ENCODE peak calls at places on chromosomes 2 and 18, in four cellular contexts. X is CD8-positive, alpha-beta T cell; S is fibroblast of mammary gland; G is astrocyte of the cerebellum. N is an unnamed sample.

GRCh38 chr2:217153433-217153997 is 293.7 kb upstream of the TNP1 start:
- DNase-seq in X (no peak), S (no peak), G (no peak), N (no peak)

GRCh38 chr2:159200498-159200897 is 86.0 kb downstream of the WDSUB1 start:
- DNase-seq in X (no peak), S (peak), G (no peak), N (no peak)

GRCh38 chr2:51813245-51813644 is 781.3 kb upstream of the NRXN1 start:
- DNase-seq in X (no peak), S (peak), G (peak), N (peak)

GRCh38 chr2:42492691-42493467 is 903 bp downstream of the KCNG3 start:
- DNase-seq in X (peak), S (no peak), G (no peak), N (peak)

GRCh38 chr2:10493636-10494281 is 45.6 kb upstream of the ODC1 start:
- DNase-seq in X (peak), S (peak), G (peak), N (peak)

GRCh38 chr2:1586946-1587840 is 157.1 kb downstream of the PXDN start:
- DNase-seq in X (no peak), S (no peak), G (no peak), N (no peak)

GRCh38 chr2:224325941-224326340 is 76.0 kb downstream of the FAM124B start:
- DNase-seq in X (no peak), S (no peak), G (no peak), N (no peak)

GRCh38 chr2:101768480-101769077 is 71.1 kb downstream of the MAP4K4 start:
- DNase-seq in X (no peak), S (no peak), G (no peak), N (no peak)

GRCh38 chr18:27854631-27855030 is 322.3 kb downstream of the CDH2 start:
- DNase-seq in X (no peak), S (no peak), G (no peak), N (no peak)

GRCh38 chr2:15159751-15160177 is 401.4 kb downstream of the NBAS start:
- DNase-seq in X (no peak), S (peak), G (peak), N (peak)

GRCh38 chr2:107669335-107669734 is 157.4 kb upstream of the RGPD4 start:
- DNase-seq in X (no peak), S (peak), G (no peak), N (peak)
- TF ChIP-seq CTCF in X (no peak), S (peak), G (peak), N (peak)

DNA sequence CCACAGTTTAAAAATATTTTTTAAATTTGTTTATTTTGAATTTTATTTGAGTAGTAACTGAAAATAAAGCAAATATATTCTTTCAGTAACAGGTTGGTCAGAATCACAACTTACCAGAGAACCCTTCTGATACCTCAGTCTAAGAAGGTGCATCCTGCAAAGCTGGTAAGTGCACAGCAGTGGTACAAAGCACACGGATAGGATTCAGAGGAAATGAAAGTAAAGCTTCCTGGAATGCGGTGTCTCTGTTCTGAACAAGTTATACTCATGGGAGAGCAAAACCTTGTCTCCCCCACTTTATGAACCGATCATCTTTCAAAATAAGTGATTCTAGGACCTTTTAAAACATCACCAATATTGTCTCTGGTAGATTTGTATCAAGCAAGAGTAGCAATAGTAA is 398.3 kb downstream of the TMX3 start:
- DNase-seq in X (no peak), S (peak), G (peak), N (no peak)
- H3K4me3 ChIP-seq in X (no peak), S (peak), G (peak), N (no peak)

GRCh38 chr2:67451086-67451832 is 54.1 kb downstream of the ETAA1 start:
- DNase-seq in X (no peak), S (peak), G (no peak), N (peak)
- TF ChIP-seq CTCF in X (no peak), S (no peak), G (no peak), N (no peak)

GRCh38 chr2:120348134-120349103 is 2.5 kb downstream of the INHBB start:
- DNase-seq in X (no peak), S (no peak), G (no peak), N (peak)

GRCh38 chr2:120349125-120349921 is 3.4 kb downstream of the INHBB start:
- DNase-seq in X (no peak), S (no peak), G (no peak), N (no peak)

GRCh38 chr2:120350801-120351324 is 4.9 kb downstream of the INHBB start:
- DNase-seq in X (no peak), S (no peak), G (no peak), N (no peak)

GRCh38 chr2:120347387-120348010 is 1.6 kb downstream of the INHBB start:
- DNase-seq in X (no peak), S (no peak), G (no peak), N (no peak)

GRCh38 chr2:120350125-120350524 is 4.2 kb downstream of the INHBB start:
- DNase-seq in X (no peak), S (no peak), G (no peak), N (no peak)
- H3K4me3 ChIP-seq in X (no peak), S (no peak), G (no peak), N (no peak)

GRCh38 chr2:49241991-49242390 is 87.7 kb upstream of the FSHR start:
- DNase-seq in X (no peak), S (peak), G (no peak), N (no peak)

GRCh38 chr2:49240608-49241007 is 86.3 kb upstream of the FSHR start:
- DNase-seq in X (no peak), S (peak), G (no peak), N (no peak)

GRCh38 chr2:49241506-49241905 is 87.2 kb upstream of the FSHR start:
- DNase-seq in X (no peak), S (peak), G (no peak), N (no peak)

DNA sequence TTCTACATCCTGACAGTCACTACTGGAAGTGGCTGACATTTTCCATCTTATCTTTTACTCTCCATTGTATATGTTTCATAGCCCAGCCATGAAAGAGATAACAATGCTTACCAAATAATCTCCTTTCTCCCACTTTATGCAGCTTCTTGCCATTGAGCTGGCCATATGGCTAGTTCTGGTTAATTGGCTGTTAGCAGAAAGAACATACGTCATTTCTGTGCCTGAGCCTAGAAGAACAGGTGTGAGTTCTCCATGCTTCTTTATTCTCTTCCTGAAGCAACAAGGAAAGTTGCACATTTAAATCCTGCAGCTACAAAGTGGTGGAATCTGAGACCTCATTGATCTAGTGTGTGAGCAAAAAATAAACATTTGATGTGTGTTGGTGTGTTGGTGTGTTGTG is 82.0 kb upstream of the FSHR start:
- DNase-seq in X (no peak), S (no peak), G (no peak), N (no peak)
- TF ChIP-seq CTCF in X (no peak), S (no peak), G (no peak), N (no peak)

GRCh38 chr2:150232321-150232720 is 255.1 kb downstream of the RND3 start:
- DNase-seq in X (no peak), S (no peak), G (no peak), N (no peak)

GRCh38 chr2:150230004-150230403 is 257.5 kb downstream of the RND3 start:
- DNase-seq in X (no peak), S (no peak), G (no peak), N (peak)

GRCh38 chr2:150230616-150231015 is 256.9 kb downstream of the RND3 start:
- DNase-seq in X (no peak), S (no peak), G (no peak), N (peak)

GRCh38 chr2:150232871-150233270 is 254.6 kb downstream of the RND3 start:
- DNase-seq in X (no peak), S (no peak), G (no peak), N (no peak)

GRCh38 chr2:150234787-150235512 is 252.5 kb downstream of the RND3 start:
- DNase-seq in X (no peak), S (peak), G (peak), N (peak)
- H3K4me3 ChIP-seq in X (no peak), S (peak), G (no peak), N (no peak)

DNA sequence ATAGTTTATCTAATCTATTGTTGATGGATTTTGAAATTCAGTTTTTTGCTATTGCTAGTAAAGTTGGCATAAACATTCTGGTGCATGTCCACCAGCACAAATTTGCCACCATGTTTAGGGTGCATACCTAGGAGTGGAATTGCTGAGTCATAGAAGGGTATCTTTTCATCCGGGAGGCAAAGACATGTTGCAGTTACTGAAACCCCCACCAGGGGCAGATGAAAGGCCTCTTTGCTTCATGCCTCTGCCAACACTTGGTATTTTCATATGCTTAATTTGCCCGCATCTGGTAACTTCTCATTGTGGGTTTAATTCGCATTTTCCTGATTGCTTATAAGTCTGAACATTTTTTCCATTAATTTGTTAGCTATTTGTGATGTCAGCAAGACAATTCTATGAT is 8.2 kb downstream of the DCC start:
- DNase-seq in X (no peak), S (no peak), G (no peak), N (peak)
- TF ChIP-seq CTCF in X (no peak), S (peak), G (peak), N (no peak)

GRCh38 chr18:34501553-34501952 is 208.5 kb upstream of the DTNA start:
- DNase-seq in X (no peak), S (no peak), G (no peak), N (no peak)

GRCh38 chr18:34510926-34511325 is 199.2 kb upstream of the DTNA start:
- DNase-seq in X (no peak), S (no peak), G (no peak), N (no peak)

GRCh38 chr18:34509879-34510586 is 200.1 kb upstream of the DTNA start:
- DNase-seq in X (no peak), S (no peak), G (no peak), N (no peak)

GRCh38 chr18:34509163-34509562 is 200.9 kb upstream of the DTNA start:
- DNase-seq in X (no peak), S (no peak), G (no peak), N (no peak)

GRCh38 chr18:34506198-34506597 is 203.9 kb upstream of the DTNA start:
- DNase-seq in X (no peak), S (no peak), G (peak), N (no peak)
- H3K4me3 ChIP-seq in X (no peak), S (no peak), G (no peak), N (no peak)

GRCh38 chr2:84991404-84992151 is 20.6 kb downstream of the KCMF1 start:
- DNase-seq in X (no peak), S (peak), G (no peak), N (peak)

GRCh38 chr2:84999467-85000064 is 28.6 kb downstream of the KCMF1 start:
- DNase-seq in X (no peak), S (no peak), G (no peak), N (no peak)

GRCh38 chr2:84995826-84996225 is 24.9 kb downstream of the KCMF1 start:
- DNase-seq in X (no peak), S (no peak), G (no peak), N (no peak)

GRCh38 chr2:85001595-85001994 is 30.6 kb downstream of the KCMF1 start:
- DNase-seq in X (no peak), S (no peak), G (no peak), N (no peak)

DNA sequence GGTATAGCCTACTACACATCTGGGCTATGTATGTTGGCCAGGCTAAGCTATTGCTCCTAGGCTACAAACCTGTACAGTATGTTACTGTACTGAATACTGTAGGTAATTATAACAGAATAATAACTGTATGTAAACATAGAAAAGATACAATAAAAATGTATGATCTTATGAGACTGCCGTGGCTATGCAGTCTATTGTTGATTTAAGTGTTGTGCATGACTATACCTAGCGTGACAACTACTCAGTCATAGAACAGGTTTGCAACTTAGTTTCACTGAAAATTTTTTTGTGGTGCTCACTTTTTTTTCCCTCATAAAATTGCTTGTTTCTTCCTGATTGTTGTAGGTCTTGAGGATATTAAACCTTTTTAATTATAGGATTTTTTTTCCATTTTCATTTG is 25.9 kb downstream of the KCMF1 start:
- DNase-seq in X (no peak), S (no peak), G (no peak), N (peak)
- TF ChIP-seq CTCF in X (no peak), S (no peak), G (no peak), N (no peak)

N was measured in epithelial cell of esophagus.